ENCODE peak calls at places on chromosomes 3 and 15, in four cellular contexts. O is CD4-positive, CD25-positive, alpha-beta regulatory T cell; W is HEK293T; Y is neuronal stem cell. V is an unnamed sample.

GRCh38 chr15:44157679-44158078 is 37.4 kb downstream of the FRMD5 start:
- DNase-seq in Y (no peak), W (no peak), O (no peak), V (peak; percentile 93)

GRCh38 chr3:43621406-43621973 is 321 bp downstream of the ANO10 start:
- DNase-seq in Y (no peak), W (peak; percentile 20), O (no peak), V (no peak)

GRCh38 chr3:143168518-143169192 is 49.1 kb downstream of the CHST2 start:
- DNase-seq in Y (no peak), W (no peak), O (no peak), V (no peak)

GRCh38 chr3:40504636-40505430 is 1.0 kb upstream of the ZNF620 start:
- DNase-seq in Y (no peak), W (no peak), O (no peak), V (peak; percentile 98)

GRCh38 chr3:78804251-78805037 is 963.4 kb downstream of the ROBO1 start:
- DNase-seq in W (no peak), O (no peak), Y (no peak), V (no peak)

GRCh38 chr15:63466378-63467192 is 37.8 kb upstream of the USP3 start:
- DNase-seq in Y (peak; percentile 43), O (peak; percentile 86), W (peak; percentile 48), V (no peak)

GRCh38 chr3:189712906-189713483 is 81.8 kb downstream of the TP63 start:
- DNase-seq in W (no peak), Y (no peak), O (no peak), V (no peak)

GRCh38 chr3:82000350-82000749 is 238.9 kb upstream of the GBE1 start:
- DNase-seq in O (no peak), Y (no peak), W (no peak), V (no peak)

GRCh38 chr15:45664451-45664850 is 29.6 kb downstream of the SQOR start:
- DNase-seq in W (no peak), O (no peak), Y (no peak), V (no peak)

V was measured in foreskin keratinocyte.